ENCODE peak calls at places on chromosomes 6 and 20, in four cellular contexts. One of them, this sample, is unnamed.
A peak's percentile ranks its signal among the peaks of the same experiment; 100 is the strongest.

GRCh38 chr6:6590530-6590929 is 2.0 kb downstream of the LY86 start:
- DNase-seq in ovary: no peak
- DNase-seq in gastrocnemius medialis: no peak
- DNase-seq in body of pancreas: no peak
- DNase-seq in this sample: peak; percentile 57

GRCh38 chr6:37285861-37286311 is 27.9 kb upstream of the TMEM217 start:
- DNase-seq in ovary: no peak
- DNase-seq in gastrocnemius medialis: no peak
- DNase-seq in body of pancreas: no peak
- DNase-seq in this sample: no peak

GRCh38 chr6:10414766-10415592 is at the start of gene TFAP2A:
- DNase-seq in ovary: no peak
- DNase-seq in gastrocnemius medialis: no peak
- DNase-seq in body of pancreas: no peak
- DNase-seq in this sample: no peak

GRCh38 chr6:42142118-42142835 is at the start of gene C6orf132:
- DNase-seq in ovary: no peak
- DNase-seq in gastrocnemius medialis: no peak
- DNase-seq in body of pancreas: peak; percentile 84
- DNase-seq in this sample: no peak

GRCh38 chr6:155880905-155881304 is 425.3 kb upstream of the NOX3 start:
- DNase-seq in ovary: no peak
- DNase-seq in gastrocnemius medialis: no peak
- DNase-seq in body of pancreas: no peak
- DNase-seq in this sample: no peak

GRCh38 chr6:121436172-121436965 is 923 bp downstream of the GJA1 start:
- DNase-seq in ovary: peak; percentile 46
- DNase-seq in gastrocnemius medialis: no peak
- DNase-seq in body of pancreas: no peak
- DNase-seq in this sample: no peak

GRCh38 chr20:61513124-61514017 is 261.3 kb downstream of the CDH4 start:
- DNase-seq in ovary: no peak
- DNase-seq in gastrocnemius medialis: no peak
- DNase-seq in body of pancreas: no peak
- DNase-seq in this sample: no peak

GRCh38 chr6:143060806-143061596 is at the start of gene AIG1:
- DNase-seq in ovary: no peak
- DNase-seq in gastrocnemius medialis: peak; percentile 21
- DNase-seq in body of pancreas: peak; percentile 79
- DNase-seq in this sample: no peak

GRCh38 chr6:90668141-90668540 is 81.3 kb upstream of the MAP3K7 start:
- DNase-seq in ovary: no peak
- DNase-seq in gastrocnemius medialis: no peak
- DNase-seq in body of pancreas: no peak
- DNase-seq in this sample: no peak

GRCh38 chr20:9838378-9839295 is at the start of gene PAK5:
- DNase-seq in ovary: no peak
- DNase-seq in gastrocnemius medialis: no peak
- DNase-seq in body of pancreas: peak; percentile 81
- DNase-seq in this sample: no peak

GRCh38 chr6:124798942-124799496 is 163.2 kb upstream of the RNF217 start:
- DNase-seq in ovary: no peak
- DNase-seq in gastrocnemius medialis: no peak
- DNase-seq in body of pancreas: no peak
- DNase-seq in this sample: no peak

GRCh38 chr20:44477151-44477550 is 1.5 kb downstream of the TTPAL start:
- DNase-seq in ovary: no peak
- DNase-seq in gastrocnemius medialis: no peak
- DNase-seq in body of pancreas: no peak
- DNase-seq in this sample: no peak

DNA sequence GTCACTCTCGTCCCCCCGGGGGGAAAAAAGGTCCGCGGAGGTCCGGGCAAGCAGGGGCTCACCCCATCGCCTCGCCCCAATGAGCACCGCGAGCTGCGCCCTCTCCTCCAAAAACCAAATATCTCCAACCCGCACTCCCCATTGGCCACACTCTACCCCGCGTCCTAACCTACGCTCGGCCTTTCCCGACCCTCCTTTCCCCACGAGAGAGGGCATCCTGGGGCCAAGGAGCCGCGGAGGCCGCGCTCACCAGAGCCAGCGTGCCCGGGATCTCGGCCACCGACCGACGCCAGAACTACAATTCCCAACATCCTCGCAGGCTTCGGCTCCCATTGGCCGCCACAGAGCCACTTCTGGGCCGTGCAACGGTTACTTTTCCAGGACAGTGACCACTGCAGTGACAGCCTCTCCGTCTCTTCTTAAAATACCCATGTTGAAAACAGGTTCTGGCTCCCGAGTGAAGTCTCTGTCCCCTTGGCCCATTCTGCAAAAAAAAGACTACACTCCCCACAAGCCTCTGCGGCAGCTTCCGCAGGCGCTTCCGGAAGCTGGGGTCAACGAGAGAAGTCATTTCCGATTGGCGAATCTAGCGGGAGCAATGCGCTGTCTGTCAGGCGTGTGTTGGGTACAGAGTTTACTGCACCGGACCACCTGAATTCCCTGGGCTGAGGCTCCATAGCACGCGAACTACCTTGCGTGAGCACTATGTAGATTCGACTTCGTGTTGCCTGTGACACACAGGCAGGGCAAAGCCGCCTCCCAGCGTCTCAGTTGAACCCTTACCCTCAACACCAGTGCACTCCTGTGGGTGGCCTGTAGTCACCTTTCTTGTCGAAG is at the start of gene ZNF343:
- DNase-seq in ovary: peak; percentile 80
- DNase-seq in gastrocnemius medialis: peak; percentile 75
- DNase-seq in body of pancreas: peak; percentile 79
- DNase-seq in this sample: peak; percentile 94
- TF ChIP-seq POLR2A in ovary: peak; percentile 46
- TF ChIP-seq POLR2A in gastrocnemius medialis: peak; percentile 52
- TF ChIP-seq POLR2A in body of pancreas: peak; percentile 62
- TF ChIP-seq POLR2A in this sample: no peak

GRCh38 chr6:119076966-119077642 is 1.4 kb downstream of the FAM184A start:
- DNase-seq in ovary: no peak
- DNase-seq in gastrocnemius medialis: no peak
- DNase-seq in body of pancreas: no peak
- DNase-seq in this sample: peak; percentile 75

GRCh38 chr6:119077643-119078448 is 618 bp downstream of the FAM184A start:
- DNase-seq in ovary: peak; percentile 46
- DNase-seq in gastrocnemius medialis: peak; percentile 2
- DNase-seq in body of pancreas: peak; percentile 52
- DNase-seq in this sample: peak; percentile 91

GRCh38 chr6:119076173-119076965 is 2.1 kb downstream of the FAM184A start:
- DNase-seq in ovary: no peak
- DNase-seq in gastrocnemius medialis: no peak
- DNase-seq in body of pancreas: no peak
- DNase-seq in this sample: peak; percentile 64

GRCh38 chr6:119079288-119079809 is 885 bp upstream of the FAM184A start:
- DNase-seq in ovary: no peak
- DNase-seq in gastrocnemius medialis: no peak
- DNase-seq in body of pancreas: no peak
- DNase-seq in this sample: no peak

GRCh38 chr6:119078449-119079287 is at the start of gene FAM184A:
- DNase-seq in ovary: peak; percentile 74
- DNase-seq in gastrocnemius medialis: peak; percentile 19
- DNase-seq in body of pancreas: peak; percentile 66
- DNase-seq in this sample: peak; percentile 91
- TF ChIP-seq POLR2A in ovary: peak; percentile 28
- TF ChIP-seq POLR2A in gastrocnemius medialis: peak; percentile 29
- TF ChIP-seq POLR2A in body of pancreas: peak; percentile 23
- TF ChIP-seq POLR2A in this sample: no peak

GRCh38 chr6:33956206-33956605 is 152.4 kb upstream of the MLN start:
- DNase-seq in ovary: no peak
- DNase-seq in gastrocnemius medialis: no peak
- DNase-seq in body of pancreas: no peak
- DNase-seq in this sample: no peak
- TF ChIP-seq POLR2A in ovary: no peak
- TF ChIP-seq POLR2A in gastrocnemius medialis: no peak
- TF ChIP-seq POLR2A in body of pancreas: no peak
- TF ChIP-seq POLR2A in this sample: no peak

DNA sequence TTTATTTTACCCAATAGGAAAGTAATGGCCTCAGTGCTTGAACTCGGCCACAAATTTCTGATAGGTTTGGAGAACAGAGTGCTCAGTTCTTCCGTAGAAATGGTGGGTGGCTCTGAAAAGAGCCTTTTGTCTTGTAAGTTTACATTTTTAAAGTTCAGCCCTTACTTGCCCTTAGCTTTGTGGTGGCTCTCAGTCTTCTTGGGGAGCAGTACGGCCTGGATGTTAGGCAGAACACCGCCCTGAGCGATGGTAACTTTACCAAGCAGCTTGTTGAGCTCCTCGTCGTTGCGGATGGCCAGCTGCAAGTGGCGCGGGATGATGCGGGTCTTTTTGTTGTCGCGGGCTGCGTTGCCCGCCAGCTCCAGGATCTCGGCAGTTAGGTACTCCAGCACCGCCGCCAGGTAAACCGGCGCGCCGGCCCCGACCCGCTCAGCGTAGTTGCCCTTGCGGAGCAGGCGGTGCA is 19.6 kb downstream of the OR2B2 start:
- DNase-seq in ovary: no peak
- DNase-seq in gastrocnemius medialis: no peak
- DNase-seq in body of pancreas: no peak
- DNase-seq in this sample: no peak
- TF ChIP-seq POLR2A in ovary: no peak
- TF ChIP-seq POLR2A in gastrocnemius medialis: no peak
- TF ChIP-seq POLR2A in body of pancreas: no peak
- TF ChIP-seq POLR2A in this sample: no peak

DNA sequence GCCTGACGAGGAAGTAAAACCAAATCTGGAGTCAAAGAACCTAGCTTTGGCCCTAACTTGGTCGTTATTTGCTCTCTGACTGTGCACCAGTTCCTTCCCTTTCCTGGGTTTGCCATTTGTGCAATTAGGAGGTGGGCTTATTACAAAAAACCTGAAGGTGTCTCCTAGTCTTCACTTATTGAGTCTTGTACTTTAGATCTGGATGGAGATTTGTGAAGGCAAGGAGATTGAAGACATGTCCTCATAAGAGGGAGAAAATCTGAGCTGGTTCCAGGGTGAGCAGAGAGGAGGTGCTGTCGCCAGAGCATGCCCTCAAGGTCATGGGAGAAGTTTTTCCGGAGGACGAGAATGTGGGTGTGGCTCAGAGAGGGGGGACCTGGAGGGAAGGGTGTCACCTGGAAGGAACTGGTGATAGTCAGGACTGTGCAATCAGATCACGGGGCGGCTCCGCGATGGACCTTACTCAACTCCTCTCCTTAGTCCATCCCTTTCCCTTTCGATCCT is 703 bp upstream of the ACSS2 start:
- DNase-seq in ovary: no peak
- DNase-seq in gastrocnemius medialis: no peak
- DNase-seq in body of pancreas: no peak
- DNase-seq in this sample: no peak
- TF ChIP-seq POLR2A in ovary: no peak
- TF ChIP-seq POLR2A in gastrocnemius medialis: no peak
- TF ChIP-seq POLR2A in body of pancreas: no peak
- TF ChIP-seq POLR2A in this sample: no peak

GRCh38 chr6:33570806-33571636 is 9.1 kb downstream of the BAK1 start:
- DNase-seq in ovary: peak; percentile 76
- DNase-seq in gastrocnemius medialis: peak; percentile 73
- DNase-seq in body of pancreas: peak; percentile 80
- DNase-seq in this sample: peak; percentile 96
- TF ChIP-seq POLR2A in ovary: no peak
- TF ChIP-seq POLR2A in gastrocnemius medialis: no peak
- TF ChIP-seq POLR2A in body of pancreas: peak; percentile 75
- TF ChIP-seq POLR2A in this sample: no peak

This sample was measured in esophagus muscularis mucosa.